ENCODE peak calls at places on chromosome 4, in five cellular contexts. I is sigmoid colon, E is left ventricle myocardium inferior, J is foreskin fibroblast, B is hepatocyte. T is an unnamed sample.
A peak's percentile ranks its signal among the peaks of the same experiment; 100 is the strongest.

GRCh38 chr4:140300271-140300970 is 73.0 kb upstream of the SCOC start:
- DNase-seq in I (no peak), E (no peak), J (peak; percentile 80), B (peak; percentile 45), T (no peak)

GRCh38 chr4:110622841-110623709 is at the start of gene PITX2:
- DNase-seq in I (peak; percentile 70), E (peak; percentile 74), J (peak; percentile 97), B (peak; percentile 98), T (no peak)

GRCh38 chr4:113436360-113436759 is 325.2 kb downstream of the CAMK2D start:
- DNase-seq in I (no peak), E (no peak), J (peak; percentile 73), B (no peak), T (no peak)

GRCh38 chr4:3657917-3658913 is 108.0 kb upstream of the ADRA2C start:
- DNase-seq in I (no peak), E (peak; percentile 28), J (peak; percentile 81), B (no peak), T (peak; percentile 97)

GRCh38 chr4:15653864-15654391 is 1.2 kb downstream of the FBXL5 start:
- DNase-seq in I (no peak), E (no peak), J (peak; percentile 25), B (peak; percentile 21), T (no peak)

GRCh38 chr4:182835006-182835740 is 82.0 kb downstream of the DCTD start:
- DNase-seq in I (peak; percentile 40), E (no peak), J (no peak), B (no peak), T (no peak)

GRCh38 chr4:32140636-32141035 is 1420.5 kb downstream of the PCDH7 start:
- DNase-seq in I (no peak), E (no peak), J (peak; percentile 75), B (peak; percentile 19), T (no peak)

GRCh38 chr4:178523038-178523437 is 1080.8 kb upstream of the AGA start:
- DNase-seq in I (no peak), E (no peak), J (no peak), B (no peak), T (no peak)

GRCh38 chr4:67575232-67575888 is 16.8 kb downstream of the STAP1 start:
- DNase-seq in I (no peak), E (no peak), J (no peak), B (no peak), T (no peak)

GRCh38 chr4:41873380-41874295 is 61.6 kb upstream of the TMEM33 start:
- DNase-seq in I (no peak), E (no peak), J (no peak), B (no peak), T (no peak)

GRCh38 chr4:81565137-81565870 is 93.6 kb upstream of the RASGEF1B start:
- DNase-seq in I (peak; percentile 88), E (peak; percentile 88), J (peak; percentile 16), B (peak; percentile 44), T (peak; percentile 87)

GRCh38 chr4:6204098-6204497 is 3.7 kb upstream of the JAKMIP1 start:
- DNase-seq in I (peak; percentile 17), E (no peak), J (no peak), B (no peak), T (no peak)

GRCh38 chr4:29970626-29971025 is 749.5 kb upstream of the PCDH7 start:
- DNase-seq in I (no peak), E (no peak), J (no peak), B (peak; percentile 13), T (no peak)

GRCh38 chr4:970046-970745 is 3.2 kb downstream of the DGKQ start:
- DNase-seq in I (no peak), E (no peak), J (no peak), B (no peak), T (no peak)

GRCh38 chr4:112637552-112637866 is 566 bp downstream of the LARP7 start:
- DNase-seq in I (no peak), E (no peak), J (no peak), B (no peak), T (no peak)

GRCh38 chr4:3261411-3262207 is 12.7 kb downstream of the MSANTD1 start:
- DNase-seq in I (no peak), E (peak; percentile 9), J (no peak), B (no peak), T (no peak)

GRCh38 chr4:2830632-2831610 is 12.7 kb upstream of the ADD1 start:
- DNase-seq in I (peak; percentile 50), E (peak; percentile 4), J (no peak), B (no peak), T (peak; percentile 58)

GRCh38 chr4:141860974-141861373 is 224.6 kb downstream of the IL15 start:
- DNase-seq in I (no peak), E (no peak), J (no peak), B (no peak), T (no peak)

GRCh38 chr4:184410748-184411147 is 63.6 kb downstream of the IRF2 start:
- DNase-seq in I (no peak), E (no peak), J (no peak), B (no peak), T (no peak)

GRCh38 chr4:103075435-103075893 is 1.1 kb downstream of the SLC9B2 start:
- DNase-seq in I (no peak), E (no peak), J (no peak), B (peak; percentile 63), T (no peak)

GRCh38 chr4:76434901-76435688 is at the start of gene SHROOM3:
- DNase-seq in I (no peak), E (no peak), J (no peak), B (no peak), T (peak; percentile 50)

GRCh38 chr4:173529505-173530325 is at the start of gene HAND2:
- DNase-seq in I (peak; percentile 97), E (peak; percentile 84), J (peak; percentile 81), B (peak; percentile 86), T (peak; percentile 69)

GRCh38 chr4:84939111-84939510 is 27.4 kb downstream of the WDFY3 start:
- DNase-seq in I (no peak), E (no peak), J (no peak), B (no peak), T (no peak)

GRCh38 chr4:152246659-152247058 is 289.2 kb downstream of the FBXW7 start:
- DNase-seq in I (no peak), E (no peak), J (no peak), B (no peak), T (no peak)

GRCh38 chr4:40856836-40857362 is 107.1 kb downstream of the NSUN7 start:
- DNase-seq in I (peak; percentile 77), E (peak; percentile 70), J (peak; percentile 24), B (peak; percentile 84), T (peak; percentile 87)

GRCh38 chr4:42786350-42787070 is 106.0 kb upstream of the GRXCR1 start:
- DNase-seq in I (no peak), E (no peak), J (no peak), B (no peak), T (no peak)

GRCh38 chr4:77465271-77465670 is 140.3 kb upstream of the CXCL13 start:
- DNase-seq in I (no peak), E (no peak), J (no peak), B (peak; percentile 28), T (no peak)
- TF ChIP-seq CTCF in I (no peak), E (peak; percentile 60), J (peak; percentile 43), B (peak; percentile 25), T (no peak)

GRCh38 chr4:165493359-165493758 is 114.6 kb downstream of the CPE start:
- DNase-seq in I (peak; percentile 85), E (peak; percentile 62), J (peak; percentile 29), B (peak; percentile 88), T (no peak)
- TF ChIP-seq CTCF in I (peak; percentile 19), E (peak; percentile 77), J (peak; percentile 66), B (peak; percentile 85), T (no peak)

GRCh38 chr4:156169011-156169410 is 215.3 kb upstream of the CTSO start:
- DNase-seq in I (peak; percentile 61), E (peak; percentile 17), J (peak; percentile 91), B (peak; percentile 72), T (no peak)
- TF ChIP-seq CTCF in I (no peak), E (peak; percentile 49), J (peak; percentile 81), B (peak; percentile 69), T (peak; percentile 21)

GRCh38 chr4:180840142-180840541 is 1403.1 kb upstream of the TENM3 start:
- DNase-seq in I (no peak), E (no peak), J (no peak), B (no peak), T (no peak)
- TF ChIP-seq CTCF in I (no peak), E (no peak), J (no peak), B (no peak), T (no peak)

T was measured in tibial artery.